ENCODE peak calls at places on chromosomes 11 and 22, in eight cellular contexts. D is ovary; Z is left lobe of liver; W is adrenal gland; Y is NCI-H1105; I is small intestine; R is occipital lobe; U is central memory CD4-positive, alpha-beta T cell. F is an unnamed sample.

GRCh38 chr11:67392182-67392715 is 463 bp downstream of the RAD9A start:
- DNase-seq in Y (no peak), I (no peak), D (no peak), W (no peak), Z (no peak), R (no peak), U (no peak), F (no peak)

GRCh38 chr22:40204331-40205116 is 26.8 kb downstream of the TNRC6B start:
- DNase-seq in U (no peak), Y (no peak), Z (no peak), D (no peak), I (no peak), R (no peak), W (peak), F (no peak)

GRCh38 chr11:129846508-129847335 is 31.1 kb downstream of the TMEM45B start:
- DNase-seq in Y (no peak), R (no peak), W (no peak), D (no peak), U (peak), I (peak), Z (no peak), F (peak)

GRCh38 chr11:65435330-65435931 is 12.8 kb downstream of the NEAT1 start:
- DNase-seq in D (peak), Z (peak), W (peak), I (no peak), R (no peak), U (no peak), Y (no peak), F (no peak)

GRCh38 chr22:32622004-32622761 is 147.6 kb downstream of the FBXO7 start:
- DNase-seq in U (no peak), Y (no peak), W (peak), I (no peak), D (peak), R (no peak), Z (no peak), F (no peak)

GRCh38 chr11:33025339-33025722 is 9.7 kb downstream of the DEPDC7 start:
- DNase-seq in W (no peak), R (no peak), Z (no peak), D (no peak), Y (no peak), U (no peak), I (no peak), F (no peak)

GRCh38 chr11:13717331-13717730 is 48.9 kb downstream of the FAR1 start:
- DNase-seq in D (no peak), R (no peak), Z (no peak), I (peak), U (no peak), W (no peak), Y (no peak), F (no peak)

GRCh38 chr11:128451651-128452470 is 135.5 kb downstream of the ETS1 start:
- DNase-seq in W (no peak), U (no peak), I (no peak), Z (peak), Y (no peak), R (peak), D (peak), F (no peak)

GRCh38 chr11:110059706-110060430 is 33.3 kb upstream of the ZC3H12C start:
- DNase-seq in U (no peak), D (no peak), R (no peak), Z (no peak), W (no peak), I (no peak), Y (no peak), F (no peak)

GRCh38 chr11:8384199-8384821 is 120.6 kb upstream of the LMO1 start:
- DNase-seq in R (no peak), D (no peak), I (peak), Z (no peak), W (peak), Y (no peak), U (no peak), F (no peak)

GRCh38 chr11:111737877-111738205 is 28.3 kb downstream of the PPP2R1B start:
- DNase-seq in I (no peak), R (peak), W (no peak), Z (no peak), U (no peak), Y (no peak), D (no peak), F (no peak)

GRCh38 chr22:45144928-45145327 is 18.8 kb upstream of the NUP50 start:
- DNase-seq in U (no peak), Z (no peak), Y (no peak), W (no peak), R (no peak), I (no peak), D (no peak), F (no peak)

GRCh38 chr11:119044708-119045107 is 12.3 kb downstream of the HYOU1 start:
- DNase-seq in Y (no peak), R (no peak), W (no peak), D (no peak), I (no peak), Z (no peak), U (no peak), F (no peak)

GRCh38 chr11:110490886-110491285 is 61.1 kb downstream of the FDX1 start:
- DNase-seq in R (no peak), U (no peak), Z (no peak), I (no peak), W (no peak), Y (no peak), D (no peak), F (no peak)

GRCh38 chr11:126007263-126007662 is 55.4 kb downstream of the CDON start:
- DNase-seq in I (peak), U (no peak), R (no peak), Z (no peak), Y (no peak), D (no peak), W (no peak), F (no peak)

GRCh38 chr11:23112987-23113886 is 253.0 kb upstream of the CCDC179 start:
- DNase-seq in I (peak), U (no peak), Z (peak), W (peak), Y (peak), D (no peak), R (no peak), F (peak)

GRCh38 chr11:74162688-74163467 is 7.9 kb downstream of the C2CD3 start:
- DNase-seq in R (no peak), Y (no peak), I (no peak), U (no peak), W (no peak), D (no peak), Z (no peak), F (no peak)